ENCODE peak calls at places on chromosomes 12 and 14, in eight cellular contexts. Q is AG04450, M is thoracic aorta, E is astrocyte of the spinal cord, V is endothelial cell of umbilical vein, C is lower lobe of right lung, A is PC-3, X is heart right ventricle. P is an unnamed sample.

GRCh38 chr14:89576132-89576923 is 159.3 kb upstream of the FOXN3 start:
- DNase-seq in V (no peak), M (no peak), Q (no peak), E (no peak), X (no peak), A (no peak), C (no peak), P (no peak)

GRCh38 chr14:96722751-96723150 is 74.4 kb upstream of the VRK1 start:
- DNase-seq in M (no peak), C (no peak), A (no peak), X (no peak), E (no peak), Q (no peak), V (no peak), P (no peak)

GRCh38 chr12:774051-774614 is 21.8 kb downstream of the WNK1 start:
- DNase-seq in E (no peak), V (no peak), M (no peak), Q (no peak), C (no peak), A (no peak), X (no peak), P (no peak)

GRCh38 chr12:132585177-132585576 is 25.2 kb downstream of the LRCOL1 start:
- DNase-seq in M (no peak), Q (no peak), V (no peak), A (no peak), E (no peak), C (no peak), X (no peak), P (no peak)

GRCh38 chr14:81638656-81639055 is 105.0 kb upstream of the SEL1L start:
- DNase-seq in Q (no peak), A (no peak), M (no peak), V (no peak), X (no peak), C (no peak), E (no peak), P (no peak)

GRCh38 chr12:105469182-105469581 is 138.7 kb downstream of the C12orf75 start:
- DNase-seq in X (no peak), Q (no peak), V (no peak), E (no peak), C (no peak), A (no peak), M (no peak), P (no peak)

GRCh38 chr14:59123526-59123925 is 64.9 kb upstream of the DAAM1 start:
- DNase-seq in V (no peak), E (no peak), C (no peak), M (no peak), X (no peak), Q (no peak), A (peak), P (no peak)

GRCh38 chr12:115451785-115452736 is 768.1 kb upstream of the TBX3 start:
- DNase-seq in C (peak), M (no peak), Q (no peak), V (no peak), E (no peak), X (peak), A (peak), P (peak)

GRCh38 chr14:76782885-76783566 is 21.8 kb downstream of the VASH1 start:
- DNase-seq in M (no peak), C (no peak), Q (no peak), E (peak), A (no peak), V (no peak), X (no peak), P (no peak)

GRCh38 chr14:105411017-105411941 is 8.3 kb upstream of the MTA1 start:
- DNase-seq in E (peak), M (no peak), X (no peak), C (peak), A (peak), V (peak), Q (no peak), P (no peak)

GRCh38 chr14:21066882-21067502 is 3.1 kb upstream of the ARHGEF40 start:
- DNase-seq in E (no peak), M (no peak), X (no peak), Q (no peak), A (peak), V (no peak), C (no peak), P (no peak)

GRCh38 chr14:93317836-93318807 is 14.7 kb downstream of the BTBD7 start:
- DNase-seq in V (peak), M (no peak), Q (no peak), A (peak), C (no peak), E (peak), X (no peak), P (no peak)

GRCh38 chr12:19916982-19917381 is 451.4 kb upstream of the PDE3A start:
- DNase-seq in C (no peak), Q (no peak), V (no peak), X (no peak), M (no peak), E (no peak), A (no peak), P (no peak)

GRCh38 chr12:130714591-130715149 is 1.4 kb downstream of the RIMBP2 start:
- DNase-seq in V (no peak), Q (no peak), A (no peak), C (no peak), X (no peak), M (no peak), E (no peak), P (no peak)

GRCh38 chr14:99936056-99936455 is 129.2 kb upstream of the EVL start:
- DNase-seq in E (peak), C (no peak), Q (no peak), X (no peak), V (no peak), A (peak), M (no peak), P (no peak)

GRCh38 chr14:97380539-97380941 is 583.4 kb downstream of the VRK1 start:
- DNase-seq in X (no peak), A (peak), M (no peak), Q (no peak), V (no peak), C (no peak), E (no peak), P (no peak)

GRCh38 chr14:69654109-69654508 is 42.7 kb downstream of the SUSD6 start:
- DNase-seq in E (no peak), V (no peak), M (no peak), Q (no peak), C (no peak), A (peak), X (no peak), P (no peak)

GRCh38 chr14:69648480-69649414 is 37.4 kb downstream of the SUSD6 start:
- DNase-seq in A (peak), Q (peak), X (no peak), V (peak), E (peak), M (no peak), C (no peak), P (no peak)

GRCh38 chr14:69651653-69652052 is 40.3 kb downstream of the SUSD6 start:
- DNase-seq in M (no peak), A (no peak), E (no peak), Q (no peak), C (no peak), V (no peak), X (no peak), P (no peak)

GRCh38 chr14:69652942-69653680 is 41.7 kb downstream of the SUSD6 start:
- DNase-seq in C (no peak), X (peak), V (no peak), Q (no peak), A (no peak), M (no peak), E (no peak), P (no peak)

DNA sequence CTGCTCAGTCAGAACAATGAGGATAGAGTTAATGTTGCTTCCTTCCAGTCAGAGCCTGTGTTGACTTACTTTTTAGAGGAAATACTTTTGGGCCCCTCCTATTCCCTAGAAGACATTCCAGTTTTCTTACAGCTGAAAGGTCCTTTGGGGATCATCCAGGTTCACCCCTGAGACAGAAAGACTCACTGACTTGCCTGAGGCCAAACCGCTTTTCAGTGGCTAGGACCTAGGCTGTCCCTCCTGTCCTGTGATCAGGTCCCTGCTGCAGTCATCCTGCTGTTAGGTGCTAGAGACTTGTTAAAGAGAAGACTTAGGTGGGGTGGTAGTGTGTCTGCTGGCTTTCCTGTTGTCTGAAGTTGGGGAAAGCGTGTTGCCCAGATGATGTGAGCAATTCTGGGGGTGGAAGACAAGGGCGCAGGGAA is 39.6 kb downstream of the SUSD6 start:
- DNase-seq in X (no peak), E (no peak), A (peak), V (peak), Q (no peak), C (no peak), M (no peak), P (no peak)
- H3K4me3 ChIP-seq in X (no peak), E (no peak), A (peak), V (no peak), Q (no peak), C (no peak), M (no peak), P (no peak)

GRCh38 chr12:67650528-67651379 is 2.2 kb downstream of the DYRK2 start:
- DNase-seq in C (no peak), Q (no peak), V (peak), X (no peak), E (peak), M (no peak), A (peak), P (no peak)
- H3K4me3 ChIP-seq in C (peak), Q (peak), V (peak), X (peak), E (peak), M (peak), A (peak), P (peak)

GRCh38 chr12:39816671-39817185 is 197.1 kb upstream of the ABCD2 start:
- DNase-seq in X (no peak), E (no peak), Q (no peak), M (no peak), C (no peak), V (no peak), A (no peak), P (no peak)

GRCh38 chr12:39814626-39815025 is 195.0 kb upstream of the ABCD2 start:
- DNase-seq in E (no peak), V (no peak), Q (no peak), C (no peak), M (no peak), A (no peak), X (no peak), P (no peak)

GRCh38 chr12:39813776-39814175 is 194.2 kb upstream of the ABCD2 start:
- DNase-seq in Q (no peak), V (no peak), A (no peak), M (no peak), C (no peak), X (no peak), E (no peak), P (no peak)
- H3K4me3 ChIP-seq in Q (no peak), V (no peak), A (no peak), M (no peak), C (no peak), X (no peak), E (no peak), P (no peak)

GRCh38 chr14:61671086-61671485 is 24.2 kb upstream of the HIF1A start:
- DNase-seq in Q (no peak), X (no peak), C (no peak), M (no peak), V (peak), A (no peak), E (no peak), P (no peak)
- H3K4me3 ChIP-seq in Q (no peak), X (no peak), C (no peak), M (no peak), V (no peak), A (no peak), E (no peak), P (no peak)

GRCh38 chr12:124296916-124297351 is 2.0 kb downstream of the RFLNA start:
- DNase-seq in A (no peak), X (no peak), C (peak), M (no peak), E (no peak), Q (no peak), V (peak), P (no peak)
- H3K4me3 ChIP-seq in A (no peak), X (no peak), C (no peak), M (peak), E (peak), Q (no peak), V (peak), P (peak)

GRCh38 chr12:110585231-110585799 is 2.2 kb upstream of the PPTC7 start:
- DNase-seq in E (peak), M (peak), V (peak), C (no peak), A (peak), X (no peak), Q (no peak), P (no peak)
- H3K4me3 ChIP-seq in E (no peak), M (peak), V (no peak), C (no peak), A (no peak), X (no peak), Q (no peak), P (no peak)

GRCh38 chr14:53304726-53305381 is 151.7 kb upstream of the DDHD1 start:
- DNase-seq in C (no peak), M (no peak), Q (peak), E (peak), A (no peak), V (no peak), X (peak), P (no peak)

GRCh38 chr14:53306267-53306721 is 153.2 kb upstream of the DDHD1 start:
- DNase-seq in V (peak), A (peak), E (peak), M (no peak), X (peak), C (no peak), Q (peak), P (peak)

GRCh38 chr14:53310412-53310811 is 157.3 kb upstream of the DDHD1 start:
- DNase-seq in V (no peak), X (no peak), Q (no peak), M (no peak), A (no peak), C (no peak), E (no peak), P (no peak)

DNA sequence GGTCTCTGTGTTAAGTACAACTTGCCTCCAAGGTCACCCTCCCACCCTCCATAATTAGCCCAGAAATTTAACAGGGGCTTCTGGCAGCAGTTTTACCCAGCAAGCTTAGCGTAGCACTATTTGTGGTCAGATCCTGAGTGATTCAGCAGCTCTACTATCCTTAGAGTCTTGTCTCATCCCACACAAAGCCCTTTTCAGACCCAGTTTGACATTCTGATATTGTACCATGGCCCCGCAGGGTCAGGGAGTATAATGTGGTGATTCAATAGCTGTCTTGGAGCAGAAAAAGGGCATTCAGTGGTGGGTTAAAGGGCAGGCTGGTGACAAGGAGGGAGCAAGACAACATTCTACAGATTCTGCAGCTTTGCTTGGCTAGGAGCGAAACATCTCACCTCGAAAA is 153.8 kb upstream of the DDHD1 start:
- DNase-seq in V (no peak), X (no peak), C (no peak), A (peak), Q (peak), E (peak), M (no peak), P (no peak)
- H3K4me3 ChIP-seq in V (no peak), X (peak), C (no peak), A (peak), Q (no peak), E (no peak), M (peak), P (no peak)